ENCODE peak calls at places on chromosomes 4 and X, in seven cellular contexts. P is fibroblast of the aortic adventitia, M is gastrocnemius medialis, Q is lower leg skin, W is astrocyte of the spinal cord, K is fibroblast of lung, A is astrocyte. Z is an unnamed sample.

GRCh38 chr4:126106658-126107057 is 791.9 kb downstream of the FAT4 start:
- DNase-seq in A (no peak), P (no peak), Q (no peak), M (no peak), K (no peak), W (no peak), Z (no peak)

GRCh38 chrX:45888518-45888917 is 656.7 kb downstream of the ZNF674 start:
- DNase-seq in Q (no peak), P (no peak), A (no peak), K (no peak), W (no peak), M (no peak), Z (no peak)

GRCh38 chr4:150007512-150007911 is 70.7 kb upstream of the DCLK2 start:
- DNase-seq in P (no peak), Q (no peak), K (peak; percentile 94), M (no peak), W (peak; percentile 68), A (peak; percentile 90), Z (no peak)

GRCh38 chr4:52979020-52979419 is 116.9 kb downstream of the RASL11B start:
- DNase-seq in Q (no peak), A (no peak), K (no peak), M (no peak), W (no peak), P (no peak), Z (no peak)

GRCh38 chrX:11499076-11500044 is 166.4 kb downstream of the ARHGAP6 start:
- DNase-seq in Q (no peak), M (no peak), W (peak; percentile 78), P (peak; percentile 78), K (peak; percentile 81), A (peak; percentile 75), Z (no peak)

GRCh38 chr4:64539234-64539849 is 130.1 kb upstream of the TECRL start:
- DNase-seq in M (peak; percentile 34), K (peak; percentile 51), Q (no peak), A (peak; percentile 31), W (peak; percentile 68), P (peak; percentile 58), Z (no peak)

GRCh38 chr4:102778720-102779119 is 18.0 kb upstream of the MANBA start:
- DNase-seq in W (no peak), P (no peak), M (no peak), K (no peak), A (no peak), Q (no peak), Z (no peak)

GRCh38 chr4:42293967-42294822 is 103.1 kb upstream of the SHISA3 start:
- DNase-seq in Q (no peak), K (no peak), M (no peak), P (no peak), A (no peak), W (no peak), Z (no peak)

GRCh38 chr4:129092636-129093172 is 635 bp downstream of the SCLT1 start:
- DNase-seq in K (peak; percentile 16), W (no peak), M (no peak), Q (no peak), P (peak; percentile 35), A (peak; percentile 13), Z (no peak)

GRCh38 chr4:168845897-168846296 is 164.2 kb downstream of the CBR4 start:
- DNase-seq in P (no peak), Q (no peak), W (no peak), K (no peak), M (no peak), A (no peak), Z (no peak)

GRCh38 chr4:151260526-151260925 is 16.4 kb upstream of the PRSS48 start:
- DNase-seq in A (peak; percentile 63), P (no peak), W (peak; percentile 25), K (peak; percentile 69), Q (no peak), M (no peak), Z (no peak)

GRCh38 chrX:47515941-47516649 is 33.1 kb upstream of the ZNF41 start:
- DNase-seq in K (peak; percentile 84), P (no peak), M (peak; percentile 28), Q (no peak), W (peak; percentile 62), A (peak; percentile 79), Z (no peak)

GRCh38 chr4:85445058-85445639 is 29.8 kb upstream of the ARHGAP24 start:
- DNase-seq in W (peak; percentile 58), K (peak; percentile 58), M (no peak), Q (no peak), P (peak; percentile 33), A (peak; percentile 52), Z (no peak)

GRCh38 chr4:145552181-145552822 is 66.9 kb upstream of the MMAA start:
- DNase-seq in A (no peak), W (no peak), P (no peak), M (no peak), Q (no peak), K (no peak), Z (no peak)

GRCh38 chrX:31298881-31299280 is 227.0 kb upstream of the FTHL17 start:
- DNase-seq in A (no peak), M (no peak), Q (no peak), W (no peak), K (no peak), P (no peak), Z (no peak)

GRCh38 chrX:25015486-25016360 is at the start of gene ARX:
- DNase-seq in K (peak; percentile 53), M (peak; percentile 80), Q (no peak), W (peak; percentile 63), A (peak; percentile 36), P (peak; percentile 43), Z (peak; percentile 39)

GRCh38 chr4:57064120-57064519 is 46.1 kb downstream of the IGFBP7 start:
- DNase-seq in Q (no peak), A (no peak), K (no peak), M (no peak), P (no peak), W (no peak), Z (no peak)

GRCh38 chr4:57068237-57068981 is 41.8 kb downstream of the IGFBP7 start:
- DNase-seq in W (no peak), M (no peak), A (no peak), K (no peak), P (no peak), Q (no peak), Z (no peak)

GRCh38 chr4:57063518-57063917 is 46.7 kb downstream of the IGFBP7 start:
- DNase-seq in Q (no peak), K (no peak), W (no peak), M (no peak), P (no peak), A (no peak), Z (no peak)

GRCh38 chr4:57064811-57065711 is 45.1 kb downstream of the IGFBP7 start:
- DNase-seq in Q (no peak), M (peak; percentile 23), W (peak; percentile 96), A (peak; percentile 99), K (peak; percentile 99), P (peak; percentile 97), Z (peak; percentile 45)

GRCh38 chr4:57065730-57066482 is 44.3 kb downstream of the IGFBP7 start:
- DNase-seq in W (peak; percentile 59), P (no peak), A (peak; percentile 67), M (no peak), K (peak; percentile 72), Q (no peak), Z (no peak)
- TF ChIP-seq CTCF in W (no peak), P (no peak), A (no peak), M (no peak), K (no peak), Q (no peak), Z (no peak)

GRCh38 chr4:81030061-81030616 is 369 bp upstream of the BMP3 start:
- DNase-seq in K (no peak), W (no peak), M (no peak), A (no peak), P (no peak), Q (no peak), Z (no peak)

GRCh38 chr4:81031389-81032173 is 1.1 kb downstream of the BMP3 start:
- DNase-seq in Q (no peak), P (no peak), A (no peak), W (no peak), K (no peak), M (no peak), Z (no peak)

GRCh38 chr4:81030617-81031388 is at the start of gene BMP3:
- DNase-seq in M (no peak), Q (no peak), K (peak; percentile 35), W (peak; percentile 42), A (peak; percentile 23), P (peak; percentile 29), Z (no peak)

GRCh38 chr4:81032174-81032551 is 1.7 kb downstream of the BMP3 start:
- DNase-seq in M (no peak), W (no peak), Q (no peak), P (no peak), K (no peak), A (no peak), Z (no peak)

DNA sequence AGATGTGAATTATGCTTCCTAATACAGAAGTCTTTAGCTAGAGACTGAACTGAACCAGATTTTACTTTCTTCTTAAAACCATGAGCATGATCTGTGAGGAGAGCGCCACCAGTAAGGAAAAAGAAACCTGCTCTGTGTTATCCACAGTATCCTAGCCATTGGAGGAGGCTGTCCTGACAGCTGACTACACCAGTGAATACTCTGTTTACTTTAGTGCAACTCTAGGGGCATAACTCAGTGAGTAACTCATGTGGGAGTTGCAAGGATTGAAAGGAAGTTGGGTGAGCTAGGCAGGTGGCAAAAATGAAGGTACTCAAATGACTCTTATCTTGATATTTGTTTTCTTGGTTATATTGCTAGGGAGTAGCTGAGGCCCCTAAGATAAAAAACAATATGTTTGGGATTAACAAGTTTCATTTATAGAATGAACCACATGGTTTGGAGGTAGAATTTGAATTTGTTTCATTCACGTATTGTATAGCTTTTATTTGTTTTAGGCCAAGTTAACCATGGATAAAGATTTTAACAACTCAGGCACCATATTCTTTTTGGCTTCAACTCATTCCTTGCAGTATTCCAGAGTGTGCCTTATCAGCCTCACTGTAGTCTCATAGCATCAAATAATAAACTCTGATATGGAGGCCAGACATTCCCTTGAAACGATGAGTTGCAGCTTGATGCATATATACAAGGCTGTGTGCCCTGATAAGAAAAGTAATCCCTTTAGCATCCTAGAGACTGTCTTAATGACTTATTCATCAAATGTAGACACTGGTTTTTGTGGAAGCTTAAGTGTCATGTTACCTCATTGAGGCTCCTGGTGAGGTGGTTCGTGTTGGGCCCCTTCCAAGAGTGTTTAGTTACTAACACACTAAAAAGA is 2.5 kb downstream of the BMP3 start:
- DNase-seq in P (no peak), M (no peak), Q (no peak), K (no peak), A (no peak), W (no peak), Z (no peak)
- H3K4me3 ChIP-seq in P (no peak overlapping the region), M (no peak overlapping the region), Q (no peak overlapping the region), K (no peak overlapping the region), A (no peak overlapping the region), W (no peak overlapping the region), Z (no peak overlapping the region)

DNA sequence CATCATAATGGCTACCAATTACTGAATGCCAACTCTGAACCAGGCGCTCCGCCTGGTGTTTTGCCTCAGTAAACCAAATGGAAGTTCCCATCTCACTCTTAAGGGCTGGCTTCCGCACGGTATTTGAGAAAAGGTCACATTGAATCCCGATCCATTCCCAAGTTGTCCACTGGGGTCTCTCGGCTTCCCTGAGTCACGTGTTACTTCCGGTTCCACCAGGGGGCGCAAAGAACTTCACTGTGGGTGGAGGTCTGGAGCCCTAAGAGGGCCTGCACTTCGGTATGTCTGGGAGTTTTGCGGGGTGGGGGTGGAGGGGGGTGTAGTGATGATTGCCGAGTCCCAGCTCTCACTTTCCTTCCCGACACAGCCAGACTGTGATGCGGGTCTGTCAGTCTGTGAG is 13.4 kb upstream of the NHS start:
- DNase-seq in Q (no peak), M (no peak), A (no peak), K (no peak), P (no peak), W (no peak), Z (no peak)
- TF ChIP-seq CTCF in Q (no peak), M (no peak), A (peak; percentile 7), K (no peak), P (no peak), W (peak; percentile 33), Z (no peak)

GRCh38 chr4:76987685-76988084 is 38.1 kb downstream of the SEPTIN11 start:
- DNase-seq in P (no peak), A (no peak), M (no peak), Q (no peak), W (no peak), K (no peak), Z (no peak)
- H3K4me3 ChIP-seq in P (peak overlapping the region; percentile 60), A (peak overlapping the region; percentile 44), M (peak overlapping the region; percentile 6), Q (no peak overlapping the region), W (peak overlapping the region; percentile 22), K (peak overlapping the region; percentile 24), Z (no peak overlapping the region)

Z was measured in heart right ventricle.